ENCODE peak calls at places on chromosomes 1 and 21, in five cellular contexts. Q is aorta, W is iPS-NIHi11, X is left kidney, U is GM12892. A is an unnamed sample.

GRCh38 chr1:116940809-116941640 is 31.3 kb downstream of the PTGFRN start:
- DNase-seq in Q (no peak), W (no peak), X (no peak), U (no peak), A (no peak)

GRCh38 chr21:42021751-42022430 is 11.7 kb upstream of the ZBTB21 start:
- DNase-seq in Q (no peak), W (peak; percentile 71), X (peak; percentile 87), U (no peak), A (peak; percentile 85)

GRCh38 chr21:46624050-46624449 is 11.4 kb upstream of the PRMT2 start:
- DNase-seq in Q (no peak), W (no peak), X (no peak), U (no peak), A (no peak)

GRCh38 chr1:53447413-53447812 is 11.8 kb upstream of the DMRTB1 start:
- DNase-seq in Q (no peak), W (no peak), X (no peak), U (no peak), A (no peak)

GRCh38 chr1:85278853-85279314 is 2.5 kb upstream of the BCL10 start:
- DNase-seq in Q (peak; percentile 72), W (no peak), X (peak; percentile 19), U (no peak), A (no peak)

GRCh38 chr1:35202048-35202719 is 9.2 kb upstream of the SFPQ start:
- DNase-seq in Q (peak; percentile 72), W (peak; percentile 81), X (peak; percentile 94), U (peak; percentile 57), A (peak; percentile 49)

GRCh38 chr1:48955774-48956173 is 179.1 kb upstream of the BEND5 start:
- DNase-seq in Q (no peak), W (no peak), X (peak; percentile 76), U (no peak), A (no peak)

GRCh38 chr1:51567653-51568052 is 48.6 kb upstream of the EPS15 start:
- DNase-seq in Q (no peak), W (no peak), X (no peak), U (no peak), A (no peak)

GRCh38 chr1:226779536-226779935 is 40.5 kb upstream of the ITPKB start:
- DNase-seq in Q (no peak), W (no peak), X (peak; percentile 33), U (no peak), A (no peak)

GRCh38 chr1:111212634-111213335 is 12.3 kb upstream of the DENND2D start:
- DNase-seq in Q (no peak), W (no peak), X (no peak), U (no peak), A (no peak)

GRCh38 chr1:225657462-225657989 is 4.6 kb upstream of the ENAH start:
- DNase-seq in Q (no peak), W (no peak), X (no peak), U (no peak), A (no peak)

GRCh38 chr1:49197081-49197480 is 420.4 kb upstream of the BEND5 start:
- DNase-seq in Q (no peak), W (no peak), X (no peak), U (no peak), A (no peak)

GRCh38 chr1:17627239-17628052 is 87.9 kb downstream of the ARHGEF10L start:
- DNase-seq in Q (no peak), W (no peak), X (no peak), U (no peak), A (no peak)

GRCh38 chr1:246769306-246769705 is 45.1 kb downstream of the SCCPDH start:
- DNase-seq in Q (no peak), W (no peak), X (no peak), U (no peak), A (no peak)

GRCh38 chr1:113912594-113913311 is 7.6 kb downstream of the DCLRE1B start:
- DNase-seq in Q (no peak), W (no peak), X (peak; percentile 11), U (no peak), A (no peak)

GRCh38 chr1:11649624-11650330 is 4.5 kb downstream of the FBXO2 start:
- DNase-seq in Q (no peak), W (no peak), X (no peak), U (no peak), A (no peak)

GRCh38 chr1:162074548-162074947 is 5.1 kb downstream of the NOS1AP start:
- DNase-seq in Q (no peak), W (no peak), X (no peak), U (no peak), A (no peak)

GRCh38 chr1:8908388-8909151 is 30.1 kb upstream of the ENO1 start:
- DNase-seq in Q (no peak), W (no peak), X (no peak), U (no peak), A (no peak)

GRCh38 chr1:10814312-10814711 is 17.9 kb upstream of the CASZ1 start:
- DNase-seq in Q (no peak), W (no peak), X (peak; percentile 44), U (no peak), A (no peak)

GRCh38 chr1:232221790-232222499 is 408.0 kb downstream of the SIPA1L2 start:
- DNase-seq in Q (no peak), W (peak; percentile 28), X (no peak), U (no peak), A (no peak)

GRCh38 chr1:222555992-222556615 is 8.2 kb upstream of the HHIPL2 start:
- DNase-seq in Q (no peak), W (no peak), X (no peak), U (no peak), A (no peak)

GRCh38 chr1:225427249-225428065 is at the start of gene LBR:
- DNase-seq in Q (no peak), W (no peak), X (peak; percentile 77), U (no peak), A (no peak)

GRCh38 chr1:203571661-203572060 is 55.0 kb upstream of the ATP2B4 start:
- DNase-seq in Q (no peak), W (no peak), X (no peak), U (no peak), A (no peak)

GRCh38 chr1:169945171-169945570 is 51.5 kb upstream of the SCYL3 start:
- DNase-seq in Q (no peak), W (no peak), X (no peak), U (no peak), A (no peak)

GRCh38 chr1:43370564-43370963 is 2.8 kb upstream of the ELOVL1 start:
- DNase-seq in Q (no peak), W (no peak), X (no peak), U (no peak), A (no peak)

GRCh38 chr1:21783679-21784603 is 992 bp upstream of the USP48 start:
- DNase-seq in Q (peak; percentile 62), W (peak; percentile 91), X (no peak), U (no peak), A (no peak)

GRCh38 chr21:38286739-38287426 is 30.1 kb downstream of the KCNJ15 start:
- DNase-seq in Q (no peak), W (no peak), X (no peak), U (no peak), A (no peak)

GRCh38 chr1:83318361-83318760 is 680.6 kb downstream of the TTLL7 start:
- DNase-seq in Q (no peak), W (no peak), X (no peak), U (no peak), A (no peak)

GRCh38 chr1:2468041-2468472 is 8.0 kb upstream of the PLCH2 start:
- DNase-seq in Q (no peak), W (peak; percentile 94), X (peak; percentile 92), U (no peak), A (no peak)

GRCh38 chr1:149885364-149886111 is 13.8 kb upstream of the BOLA1 start:
- DNase-seq in Q (peak; percentile 95), W (peak; percentile 52), X (peak; percentile 94), U (no peak), A (peak; percentile 51)

GRCh38 chr1:160777486-160778089 is 18.4 kb upstream of the LY9 start:
- DNase-seq in Q (no peak), W (peak; percentile 68), X (peak; percentile 59), U (no peak), A (no peak)

GRCh38 chr1:8122477-8123407 is 96.6 kb upstream of the ERRFI1 start:
- DNase-seq in Q (no peak), W (no peak), X (peak; percentile 59), U (no peak), A (no peak)